ENCODE peak calls at places on chromosomes 6 and 20, in seven cellular contexts. G, U, S, B, M, H and R are unnamed samples.

GRCh38 chr6:42197574-42198362 is 3.0 kb upstream of the GUCA1B start:
- DNase-seq in S (no peak), H (no peak), B (peak; percentile 94), U (no peak), M (peak; percentile 86), G (no peak), R (no peak)

GRCh38 chr6:56752009-56752408 is 109.3 kb upstream of the DST start:
- DNase-seq in G (peak; percentile 39), S (no peak), U (peak; percentile 64), M (peak; percentile 86), B (peak; percentile 64), H (no peak), R (no peak)

GRCh38 chr6:155389130-155389529 is 66.5 kb downstream of the NOX3 start:
- DNase-seq in U (no peak), B (no peak), S (no peak), H (no peak), M (peak; percentile 19), G (no peak), R (no peak)

GRCh38 chr20:61684583-61685235 is 381.0 kb downstream of the TAF4 start:
- DNase-seq in H (no peak), G (no peak), U (no peak), B (no peak), S (no peak), M (no peak), R (no peak)

GRCh38 chr20:2800590-2801458 is at the start of gene CPXM1:
- DNase-seq in U (peak; percentile 86), G (peak; percentile 90), S (no peak), H (peak; percentile 98), B (no peak), M (no peak), R (no peak)

GRCh38 chr6:34912715-34913464 is 23.8 kb downstream of the ANKS1A start:
- DNase-seq in G (no peak), S (peak; percentile 10), B (peak; percentile 83), H (no peak), U (no peak), M (peak; percentile 80), R (peak; percentile 80)

GRCh38 chr6:154555075-154555677 is 44.7 kb upstream of the CNKSR3 start:
- DNase-seq in S (no peak), U (no peak), H (peak; percentile 35), M (peak; percentile 39), B (peak; percentile 66), G (no peak), R (no peak)

GRCh38 chr6:34459899-34460593 is 5.8 kb upstream of the PACSIN1 start:
- DNase-seq in U (peak; percentile 87), S (peak; percentile 81), B (peak; percentile 73), G (peak; percentile 77), M (peak; percentile 65), H (peak; percentile 63), R (peak; percentile 61)

GRCh38 chr20:13131688-13132087 is 89.4 kb upstream of the ISM1 start:
- DNase-seq in B (no peak), U (no peak), S (no peak), H (no peak), G (no peak), M (no peak), R (no peak)

GRCh38 chr6:10720229-10720959 is 2.5 kb upstream of the TMEM14C start:
- DNase-seq in M (peak; percentile 71), U (no peak), B (peak; percentile 43), G (no peak), S (no peak), H (peak; percentile 22), R (peak; percentile 39)

GRCh38 chr20:7015257-7015656 is 247.8 kb downstream of the BMP2 start:
- DNase-seq in U (no peak), B (no peak), S (no peak), H (no peak), M (no peak), G (no peak), R (no peak)

GRCh38 chr6:132333639-132334516 is 67.4 kb downstream of the MOXD1 start:
- DNase-seq in S (no peak), M (peak; percentile 88), G (no peak), B (peak; percentile 88), U (peak; percentile 34), H (peak; percentile 8), R (no peak)

GRCh38 chr6:13908955-13909381 is 15.8 kb upstream of the RNF182 start:
- DNase-seq in G (peak; percentile 82), H (peak; percentile 78), M (peak; percentile 79), U (peak; percentile 85), S (no peak), B (peak; percentile 82), R (peak; percentile 72)

GRCh38 chr6:1893470-1894130 is 283.9 kb downstream of the FOXC1 start:
- DNase-seq in M (no peak), B (peak; percentile 12), H (no peak), S (no peak), G (peak; percentile 63), U (peak; percentile 69), R (no peak)

GRCh38 chr6:122049341-122049740 is 350.1 kb upstream of the HSF2 start:
- DNase-seq in H (no peak), S (no peak), B (no peak), M (peak; percentile 75), U (peak; percentile 33), G (peak; percentile 50), R (no peak)

GRCh38 chr6:14692208-14692607 is 553.7 kb upstream of the JARID2 start:
- DNase-seq in B (no peak), U (no peak), G (no peak), M (no peak), H (no peak), S (no peak), R (no peak)

GRCh38 chr20:45366631-45367030 is 3.7 kb downstream of the SYS1 start:
- DNase-seq in U (no peak), G (no peak), H (no peak), B (no peak), M (no peak), S (no peak), R (no peak)

GRCh38 chr6:32195902-32196681 is 3.6 kb upstream of the GPSM3 start:
- DNase-seq in H (peak; percentile 88), M (peak; percentile 89), B (peak; percentile 78), U (peak; percentile 97), G (peak; percentile 93), S (peak; percentile 73), R (peak; percentile 56)

GRCh38 chr6:32195652-32195901 is 3.1 kb upstream of the GPSM3 start:
- DNase-seq in H (peak; percentile 94), M (peak; percentile 100), B (peak; percentile 99), S (peak; percentile 100), U (peak; percentile 100), G (peak; percentile 100), R (peak; percentile 100)

GRCh38 chr6:32194825-32195651 is 2.6 kb upstream of the GPSM3 start:
- DNase-seq in M (peak; percentile 82), B (peak; percentile 58), G (peak; percentile 53), S (peak; percentile 71), U (peak; percentile 58), H (peak; percentile 45), R (peak; percentile 47)

GRCh38 chr6:32192608-32193039 is at the start of gene GPSM3:
- DNase-seq in S (peak; percentile 71), H (no peak), B (no peak), U (peak; percentile 85), M (peak; percentile 25), G (no peak), R (peak; percentile 33)

DNA sequence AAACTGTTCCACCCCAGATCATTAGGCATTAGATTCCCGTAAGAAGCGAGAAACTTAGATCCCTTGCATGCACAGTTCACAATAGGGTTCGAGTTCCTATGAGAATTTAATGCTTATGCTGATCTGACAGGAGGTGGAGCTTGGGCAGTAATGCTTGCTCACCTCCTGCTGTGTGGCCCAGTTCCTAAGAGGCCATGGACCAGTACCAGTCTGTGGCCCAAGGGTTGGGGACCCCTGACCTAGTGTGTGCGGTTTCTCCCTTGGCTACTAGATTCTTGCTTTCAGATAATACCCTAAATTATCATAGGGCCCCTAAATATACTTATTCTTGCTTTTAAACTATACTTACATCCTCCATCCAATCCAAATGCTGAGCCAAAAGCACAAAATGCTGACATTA is 1.9 kb upstream of the GPSM3 start:
- DNase-seq in M (no peak), S (no peak), U (no peak), G (no peak), H (no peak), B (no peak), R (no peak)
- H2AFZ ChIP-seq in M (peak overlapping the region; percentile 78), S (no peak overlapping the region), U (no peak overlapping the region), G (no peak overlapping the region), H (no peak overlapping the region), B (no peak overlapping the region), R (no peak overlapping the region)

GRCh38 chr20:15491564-15491963 is 1081.7 kb downstream of the KIF16B start:
- DNase-seq in B (peak; percentile 66), S (no peak), G (peak; percentile 30), M (no peak), U (peak; percentile 71), H (no peak), R (no peak)

GRCh38 chr20:15498926-15499325 is 1074.3 kb downstream of the KIF16B start:
- DNase-seq in M (no peak), U (no peak), H (no peak), B (no peak), G (no peak), S (no peak), R (no peak)

GRCh38 chr20:15496501-15497039 is 1076.7 kb downstream of the KIF16B start:
- DNase-seq in B (peak; percentile 64), G (no peak), M (no peak), S (no peak), U (peak; percentile 52), H (no peak), R (no peak)

GRCh38 chr20:15494841-15495240 is 1078.4 kb downstream of the KIF16B start:
- DNase-seq in G (no peak), U (no peak), B (no peak), S (no peak), H (no peak), M (no peak), R (no peak)
- TF ChIP-seq EZH2phosphoT487 in G (no peak), U (no peak), B (no peak), S (no peak), H (no peak), M (no peak), R (no peak)

DNA sequence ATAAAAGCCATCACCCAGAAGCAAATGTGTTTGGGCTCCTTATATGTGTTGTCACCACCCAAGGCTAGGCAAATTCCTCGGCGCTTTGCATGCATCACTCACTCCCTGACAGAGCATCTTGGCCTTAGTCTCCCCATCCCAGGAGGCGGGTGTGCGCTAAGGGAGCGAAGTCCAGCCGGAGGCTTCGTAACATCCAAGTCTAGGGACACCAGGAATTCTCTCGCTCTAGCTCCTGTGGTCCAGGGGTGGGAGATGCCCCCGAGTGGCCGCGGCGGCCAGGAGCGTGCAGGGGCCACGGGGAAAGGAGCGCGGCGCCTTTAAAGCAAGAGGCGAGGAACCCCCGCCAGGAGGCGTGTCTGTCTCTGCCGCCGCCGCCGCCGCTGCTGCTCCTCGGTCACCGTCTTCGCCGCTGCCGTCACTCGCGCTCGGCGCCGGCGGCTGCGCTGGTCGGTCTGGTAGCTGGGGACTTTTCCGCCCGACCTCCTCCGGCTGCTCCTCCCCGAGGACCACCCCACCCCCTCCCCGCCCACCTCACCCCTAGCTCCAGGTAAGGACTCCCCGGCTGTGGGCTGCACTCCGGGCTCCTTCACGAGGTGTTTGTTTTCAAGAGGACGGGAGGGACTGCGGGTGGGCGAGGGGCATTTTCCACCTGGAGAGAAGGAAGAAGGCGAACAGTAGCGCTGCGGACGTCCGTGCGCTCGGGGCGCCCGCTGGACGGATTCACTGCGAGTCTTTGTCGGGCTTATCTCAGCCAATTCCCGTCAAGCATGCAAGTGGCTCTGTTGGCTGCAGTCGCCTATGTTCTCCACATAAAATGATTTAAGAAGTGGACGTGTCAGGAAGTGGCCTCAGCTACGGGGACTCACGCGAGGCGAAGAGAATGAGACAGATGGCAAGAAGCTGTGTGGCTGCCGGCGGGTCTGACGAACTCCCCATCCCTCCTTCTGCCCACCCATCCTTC is at the start of gene GRIK2:
- DNase-seq in S (no peak), M (peak; percentile 78), B (peak; percentile 45), G (peak; percentile 86), H (peak; percentile 81), U (peak; percentile 82), R (peak; percentile 61)
- H4K20me1 ChIP-seq in S (no peaks in the 10 kb centered on the region), M (no peaks in the 10 kb centered on the region), B (no peaks in the 10 kb centered on the region), G (peaks cover 13% of the 10 kb centered on the region), H (no peaks in the 10 kb centered on the region), U (no peaks in the 10 kb centered on the region), R (no peaks in the 10 kb centered on the region)

GRCh38 chr6:46014511-46015118 is 1.0 kb downstream of the CLIC5 start:
- DNase-seq in B (no peak), H (no peak), U (peak; percentile 71), M (no peak), S (no peak), G (peak; percentile 65), R (no peak)
- H2AFZ ChIP-seq in B (peak overlapping the region; percentile 69), H (no peak overlapping the region), U (peak overlapping the region; percentile 80), M (no peak overlapping the region), S (no peak overlapping the region), G (peak overlapping the region; percentile 10), R (peak overlapping the region; percentile 86)